ENCODE peak calls at places on chromosomes 7 and 10, in eight cellular contexts. Q is germinal center, N is LHCN-M2, A is astrocyte of the hippocampus, E is hepatocyte, Z is psoas muscle, G is RPMI8226, K is lower lobe of right lung. S is an unnamed sample.
A peak's percentile ranks its signal among the peaks of the same experiment; 100 is the strongest.

GRCh38 chr7:4144801-4145470 is 537.2 kb upstream of the FOXK1 start:
- DNase-seq in Q (no peak), N (no peak), A (peak; percentile 64), E (peak; percentile 78), Z (peak; percentile 49), G (no peak), K (peak; percentile 51), S (no peak)

GRCh38 chr10:120963053-120963533 is 111.9 kb downstream of the WDR11 start:
- DNase-seq in Q (no peak), N (no peak), A (peak; percentile 47), E (no peak), Z (no peak), G (peak; percentile 6), K (peak; percentile 88), S (no peak)

GRCh38 chr7:2114052-2114451 is 118.7 kb downstream of the MAD1L1 start:
- DNase-seq in Q (no peak), N (peak; percentile 78), A (peak; percentile 47), E (no peak), Z (no peak), G (no peak), K (no peak), S (no peak)

GRCh38 chr7:101172854-101173751 is 7.0 kb downstream of the NAT16 start:
- DNase-seq in Q (no peak), N (peak; percentile 81), A (peak; percentile 94), E (peak; percentile 46), Z (peak; percentile 70), G (peak; percentile 93), K (peak; percentile 83), S (peak; percentile 54)

GRCh38 chr7:38438938-38439337 is 165.5 kb upstream of the TARP start:
- DNase-seq in Q (no peak), N (no peak), A (no peak), E (no peak), Z (no peak), G (no peak), K (no peak), S (no peak)

GRCh38 chr10:128526793-128527375 is 400.7 kb upstream of the MKI67 start:
- DNase-seq in Q (no peak), N (no peak), A (peak; percentile 53), E (peak; percentile 44), Z (no peak), G (peak; percentile 16), K (no peak), S (no peak)

GRCh38 chr7:44565097-44565794 is 8.5 kb downstream of the DDX56 start:
- DNase-seq in Q (peak; percentile 70), N (peak; percentile 55), A (peak; percentile 78), E (peak; percentile 77), Z (peak; percentile 71), G (peak; percentile 69), K (peak; percentile 78), S (peak; percentile 88)

GRCh38 chr10:78749200-78749599 is 319.6 kb upstream of the ZMIZ1 start:
- DNase-seq in Q (no peak), N (no peak), A (no peak), E (no peak), Z (no peak), G (no peak), K (no peak), S (no peak)

GRCh38 chr7:115748123-115748738 is 282.3 kb downstream of the TFEC start:
- DNase-seq in Q (no peak), N (peak; percentile 9), A (no peak), E (peak; percentile 17), Z (no peak), G (peak; percentile 61), K (no peak), S (no peak)

GRCh38 chr10:119786117-119786769 is 60.4 kb downstream of the INPP5F start:
- DNase-seq in Q (no peak), N (peak; percentile 29), A (peak; percentile 94), E (peak; percentile 64), Z (no peak), G (no peak), K (no peak), S (no peak)

GRCh38 chr10:6154566-6154965 is 48.2 kb upstream of the PFKFB3 start:
- DNase-seq in Q (no peak), N (no peak), A (no peak), E (no peak), Z (no peak), G (no peak), K (no peak), S (no peak)

GRCh38 chr10:96560970-96561887 is 25.6 kb downstream of the TM9SF3 start:
- DNase-seq in Q (no peak), N (peak; percentile 11), A (no peak), E (peak; percentile 25), Z (no peak), G (no peak), K (no peak), S (no peak)

S was measured in D341Med.